ENCODE peak calls at places on chromosomes 11 and 22, in six cellular contexts. E is body of pancreas; K is spleen; P is CD4-positive, CD25-positive, alpha-beta regulatory T cell; Q is non-pigmented ciliary epithelial cell; N is kidney epithelial cell. S is an unnamed sample.
A peak's percentile ranks its signal among the peaks of the same experiment; 100 is the strongest.

GRCh38 chr11:43987384-43988039 is 45.1 kb downstream of the C11orf96 start:
- DNase-seq in E (peak; percentile 66), K (no peak), P (no peak), Q (no peak), N (peak; percentile 78), S (no peak)

GRCh38 chr11:65884716-65885092 is 3.6 kb downstream of the FIBP start:
- DNase-seq in E (peak; percentile 78), K (peak; percentile 96), P (peak; percentile 81), Q (no peak), N (no peak), S (peak; percentile 92)

GRCh38 chr11:95279921-95280861 is 49.2 kb upstream of the SESN3 start:
- DNase-seq in E (no peak), K (no peak), P (no peak), Q (no peak), N (no peak), S (no peak)

GRCh38 chr22:50502628-50503474 is 4.7 kb downstream of the LMF2 start:
- DNase-seq in E (peak; percentile 16), K (no peak), P (no peak), Q (no peak), N (no peak), S (no peak)

GRCh38 chr11:65189191-65189590 is 7.5 kb downstream of the CAPN1 start:
- DNase-seq in E (no peak), K (peak; percentile 20), P (no peak), Q (no peak), N (no peak), S (no peak)

GRCh38 chr11:17781221-17781620 is 46.6 kb downstream of the KCNC1 start:
- DNase-seq in E (no peak), K (peak; percentile 61), P (no peak), Q (no peak), N (no peak), S (no peak)

GRCh38 chr11:1305063-1305495 is 4.4 kb downstream of the TOLLIP start:
- DNase-seq in E (no peak), K (peak; percentile 64), P (no peak), Q (no peak), N (no peak), S (no peak)

GRCh38 chr11:131694526-131695424 is 324.4 kb downstream of the NTM start:
- DNase-seq in E (peak; percentile 83), K (peak; percentile 91), P (peak; percentile 23), Q (no peak), N (peak; percentile 23), S (peak; percentile 63)

GRCh38 chr11:134830312-134830711 is 418.3 kb upstream of the B3GAT1 start:
- DNase-seq in E (no peak), K (no peak), P (no peak), Q (no peak), N (no peak), S (no peak)

GRCh38 chr11:63672934-63673539 is 1.9 kb upstream of the ATL3 start:
- DNase-seq in E (no peak), K (no peak), P (no peak), Q (no peak), N (no peak), S (no peak)